ENCODE peak calls at places on chromosomes 2 and 18, in six cellular contexts. B, N, A, I, T and F are unnamed samples.

GRCh38 chr2:40227200-40227599 is 224.7 kb downstream of the SLC8A1 start:
- DNase-seq in I (no peak), N (no peak), B (no peak), T (no peak), A (no peak), F (no peak)

GRCh38 chr2:15069149-15069548 is 436.6 kb downstream of the LRATD1 start:
- DNase-seq in T (no peak), N (no peak), I (no peak), B (no peak), A (no peak), F (no peak)

GRCh38 chr2:67213270-67213670 is 183.9 kb upstream of the ETAA1 start:
- DNase-seq in A (no peak), B (no peak), T (no peak), I (no peak), N (no peak), F (no peak)

GRCh38 chr2:86046985-86047384 is 58.7 kb downstream of the POLR1A start:
- DNase-seq in I (no peak), T (no peak), N (no peak), B (peak), A (no peak), F (no peak)

GRCh38 chr2:85861650-85862049 is 27.1 kb downstream of the ST3GAL5 start:
- DNase-seq in N (no peak), I (no peak), B (no peak), A (no peak), T (no peak), F (no peak)

GRCh38 chr2:110679337-110679707 is 1.5 kb upstream of the BUB1 start:
- DNase-seq in T (no peak), N (no peak), A (no peak), B (no peak), I (no peak), F (no peak)

GRCh38 chr2:140604096-140604495 is 1526.7 kb downstream of the LRP1B start:
- DNase-seq in T (no peak), N (no peak), B (no peak), I (no peak), A (no peak), F (no peak)

GRCh38 chr18:63930774-63931354 is 18.2 kb upstream of the HMSD start:
- DNase-seq in T (no peak), N (no peak), I (no peak), B (no peak), A (no peak), F (no peak)

GRCh38 chr2:43897492-43897891 is 58.7 kb downstream of the ABCG8 start:
- DNase-seq in I (no peak), T (no peak), A (no peak), N (no peak), B (no peak), F (no peak)

GRCh38 chr2:109217362-109218086 is 88.5 kb downstream of the SH3RF3 start:
- DNase-seq in I (peak), T (no peak), A (peak), N (no peak), B (no peak), F (no peak)

GRCh38 chr18:74715306-74715705 is 117.6 kb downstream of the ZNF407 start:
- DNase-seq in B (no peak), T (peak), I (no peak), A (no peak), N (no peak), F (no peak)

GRCh38 chr2:134372141-134372540 is 118.3 kb downstream of the MGAT5 start:
- DNase-seq in T (no peak), B (no peak), A (no peak), I (no peak), N (no peak), F (no peak)

GRCh38 chr2:217789003-217789735 is 213.6 kb downstream of the TNS1 start:
- DNase-seq in I (peak), B (peak), T (peak), A (peak), N (no peak), F (peak)

GRCh38 chr2:160492401-160493226 is 993 bp downstream of the RBMS1 start:
- DNase-seq in B (peak), N (no peak), A (peak), T (peak), I (peak), F (peak)

GRCh38 chr2:234500394-234501006 is 3.6 kb upstream of the ARL4C start:
- DNase-seq in N (peak), A (peak), T (no peak), I (peak), B (peak), F (no peak)

GRCh38 chr18:73891572-73892421 is 255.8 kb downstream of the FBXO15 start:
- DNase-seq in T (peak), A (no peak), B (no peak), N (no peak), I (no peak), F (no peak)

GRCh38 chr2:100699131-100699530 is 120.8 kb upstream of the NPAS2 start:
- DNase-seq in I (no peak), B (no peak), A (no peak), T (no peak), N (no peak), F (no peak)

GRCh38 chr18:6281874-6282273 is 132.8 kb downstream of the L3MBTL4 start:
- DNase-seq in A (no peak), N (no peak), T (no peak), B (no peak), I (no peak), F (no peak)

GRCh38 chr2:20469595-20469994 is 22.7 kb downstream of the RHOB start:
- DNase-seq in N (no peak), I (peak), T (peak), B (no peak), A (no peak), F (no peak)

GRCh38 chr2:132632000-132632649 is 37.9 kb downstream of the LYPD1 start:
- DNase-seq in N (no peak), A (peak), T (no peak), B (no peak), I (no peak), F (no peak)

GRCh38 chr2:96315400-96316071 is 9.6 kb upstream of the ITPRIPL1 start:
- DNase-seq in A (peak), N (no peak), T (no peak), I (no peak), B (no peak), F (no peak)

GRCh38 chr2:227280895-227281294 is 44.2 kb upstream of the MFF start:
- DNase-seq in A (no peak), B (no peak), I (no peak), N (no peak), T (no peak), F (no peak)

GRCh38 chr2:203804070-203804469 is 63.5 kb upstream of the CTLA4 start:
- DNase-seq in I (no peak), T (no peak), A (no peak), N (no peak), B (peak), F (peak)

GRCh38 chr18:36627616-36628015 is 201.2 kb downstream of the TPGS2 start:
- DNase-seq in N (no peak), T (no peak), A (no peak), I (no peak), B (no peak), F (no peak)

GRCh38 chr2:149597050-149598013 is 9.8 kb upstream of the MMADHC start:
- DNase-seq in A (peak), I (peak), N (no peak), T (no peak), B (peak), F (peak)

GRCh38 chr18:48229445-48230052 is 179.6 kb downstream of the ZBTB7C start:
- DNase-seq in B (peak), T (peak), A (no peak), I (no peak), N (no peak), F (no peak)

DNA sequence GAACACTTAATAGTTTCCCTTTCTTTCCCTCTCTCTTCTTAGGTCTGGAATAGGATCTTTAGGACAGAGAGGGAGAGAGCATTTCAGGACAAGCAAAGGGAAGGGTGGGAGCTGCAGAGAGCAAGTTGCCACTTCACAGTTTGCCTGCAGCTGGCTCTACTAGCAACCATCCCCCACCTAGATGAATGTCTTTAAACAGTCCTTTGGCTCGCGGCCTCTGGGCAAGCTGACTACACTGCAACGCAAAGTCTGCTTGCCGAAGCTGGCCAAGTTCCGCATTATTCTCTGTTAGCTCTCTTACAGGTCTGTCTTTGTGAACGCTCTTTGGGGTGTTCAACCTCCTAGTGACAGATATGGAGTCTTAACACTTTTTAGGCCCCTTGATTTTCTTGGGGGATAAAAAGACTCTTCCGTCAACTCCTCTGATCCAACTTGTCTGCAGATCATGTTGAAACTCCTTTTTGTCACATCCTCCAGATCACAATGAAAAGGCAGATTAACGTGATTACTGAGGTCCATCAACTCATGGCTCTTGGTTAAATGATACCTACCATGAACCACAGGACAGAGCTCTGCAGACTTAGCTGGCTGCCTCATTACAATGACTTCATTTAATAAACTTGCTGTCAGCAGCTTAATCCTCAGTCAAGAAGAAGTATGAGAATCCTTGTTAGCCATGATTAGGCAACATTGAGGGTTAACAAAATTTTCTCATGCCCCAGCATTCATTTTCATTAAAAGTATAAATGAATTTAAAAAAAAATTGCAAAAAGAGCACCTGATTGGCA is 74.6 kb downstream of the SLC4A3 start:
- DNase-seq in N (no peak), A (no peak), T (no peak), I (no peak), B (no peak), F (no peak)
- TF ChIP-seq POLR2A in N (no peak), A (no peak), T (no peak), I (no peak), B (no peak), F (no peak)

GRCh38 chr2:74958277-74959105 is at the start of gene POLE4:
- DNase-seq in B (peak), N (peak), A (peak), T (peak), I (peak), F (peak)
- TF ChIP-seq POLR2A in B (peak), N (peak), A (peak), T (peak), I (peak), F (peak)

DNA sequence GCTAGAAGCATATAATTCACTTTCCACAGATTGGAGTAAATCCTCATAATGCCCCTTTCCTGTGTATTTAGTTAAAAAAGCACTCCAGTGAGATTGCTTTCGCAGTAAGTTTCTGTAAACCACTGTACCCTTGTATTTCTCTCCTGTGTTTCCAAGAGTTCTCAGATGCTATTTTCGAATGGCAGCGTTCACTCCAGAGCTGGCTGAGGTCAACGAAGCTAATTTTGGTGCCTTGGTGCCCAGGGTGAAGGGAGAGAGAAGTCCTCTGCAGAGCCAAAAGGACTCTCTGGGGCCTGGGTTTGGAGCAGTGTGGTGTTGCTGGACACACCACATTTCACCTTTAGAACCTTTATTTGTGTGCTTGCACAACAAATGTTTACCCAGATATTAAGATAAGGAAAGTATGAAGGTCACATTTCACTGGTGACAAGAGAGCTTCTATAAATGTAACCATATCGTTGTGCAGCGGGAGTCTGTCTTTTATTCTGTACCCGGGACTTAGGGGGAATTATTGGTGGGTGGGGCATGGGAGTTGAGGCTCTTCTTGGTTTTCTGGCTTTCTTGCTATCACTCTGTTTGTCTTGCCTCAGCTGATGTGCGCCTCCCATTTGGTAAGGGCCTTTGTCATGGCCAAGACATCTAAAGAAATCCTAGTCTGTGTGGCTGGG is 9.9 kb downstream of the EPAS1 start:
- DNase-seq in B (no peak), A (no peak), T (no peak), N (no peak), I (no peak), F (no peak)
- TF ChIP-seq POLR2A in B (no peak), A (no peak), T (no peak), N (no peak), I (no peak), F (no peak)

GRCh38 chr2:231514951-231515297 is 15.3 kb downstream of the NMUR1 start:
- DNase-seq in B (no peak), T (no peak), A (no peak), I (no peak), N (no peak), F (no peak)

GRCh38 chr2:231513746-231514224 is 16.5 kb downstream of the NMUR1 start:
- DNase-seq in T (no peak), N (no peak), I (no peak), B (no peak), A (no peak), F (no peak)

GRCh38 chr2:231514225-231514950 is 15.9 kb downstream of the NMUR1 start:
- DNase-seq in I (peak), N (peak), A (peak), T (peak), B (peak), F (peak)

GRCh38 chr2:231518771-231519170 is 11.5 kb downstream of the NMUR1 start:
- DNase-seq in A (no peak), B (no peak), I (no peak), T (no peak), N (no peak), F (no peak)

GRCh38 chr2:231515603-231516002 is 14.6 kb downstream of the NMUR1 start:
- DNase-seq in N (no peak), A (no peak), B (no peak), T (no peak), I (no peak), F (no peak)
- TF ChIP-seq POLR2A in N (no peak), A (no peak), B (no peak), T (no peak), I (no peak), F (no peak)

GRCh38 chr2:46983065-46983801 is 67.6 kb upstream of the MCFD2 start:
- DNase-seq in T (no peak), N (peak), I (no peak), B (no peak), A (peak), F (peak)
- TF ChIP-seq POLR2A in T (no peak), N (no peak), I (no peak), B (no peak), A (no peak), F (no peak)

GRCh38 chr18:24341361-24341760 is 56.3 kb downstream of the OSBPL1A start:
- DNase-seq in N (no peak), A (no peak), I (no peak), B (no peak), T (no peak), F (no peak)
- TF ChIP-seq POLR2A in N (no peak), A (no peak), I (no peak), B (no peak), T (no peak), F (no peak)

DNA sequence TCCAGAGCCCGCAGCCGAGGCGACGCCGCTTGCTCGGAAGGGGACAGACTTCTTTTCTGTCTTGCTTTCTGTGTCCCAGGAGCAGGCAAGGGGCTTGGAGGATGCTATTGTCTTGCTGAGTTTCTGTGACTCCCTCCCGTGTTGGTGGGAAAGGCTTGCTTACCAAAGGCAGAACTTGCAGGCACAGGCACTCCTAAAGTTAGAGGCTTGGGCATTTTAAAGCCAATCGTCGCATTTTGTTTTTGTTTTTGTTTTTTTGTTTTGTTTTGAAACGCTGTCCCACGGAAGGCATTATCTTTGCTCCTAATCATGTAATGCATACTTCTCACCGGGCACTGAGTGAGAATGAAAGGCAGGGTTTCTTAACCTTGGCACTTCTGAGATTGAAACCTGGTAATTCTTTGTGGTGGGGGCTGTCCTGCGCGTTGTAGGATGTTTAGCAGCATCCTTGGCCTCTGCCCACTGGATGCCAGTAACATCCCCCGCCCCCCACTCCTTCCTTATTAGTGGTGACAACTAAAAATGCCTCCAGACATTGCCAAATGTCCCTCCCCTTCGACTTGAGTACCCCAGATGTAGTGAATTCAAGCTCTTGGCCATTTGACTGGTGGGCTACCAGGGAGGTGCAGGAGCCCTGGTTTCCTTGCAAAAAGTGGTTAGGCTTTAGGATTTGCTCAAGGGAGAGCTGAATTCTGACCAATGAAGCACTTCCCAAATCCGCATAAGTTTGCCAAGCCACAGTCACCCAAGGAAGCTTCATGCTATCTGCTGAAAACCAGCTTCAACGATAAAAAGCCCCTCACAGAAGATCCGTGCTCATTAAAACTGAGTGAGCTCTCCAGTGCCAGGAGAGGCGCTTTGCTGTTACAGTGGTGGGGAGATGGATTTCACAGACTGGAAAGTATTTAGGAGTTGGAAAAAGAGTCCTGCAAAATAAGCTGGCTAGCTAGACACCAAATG is 1.1 kb downstream of the ANTXR1 start:
- DNase-seq in T (no peak), N (no peak), B (no peak), A (no peak), I (peak), F (no peak)
- TF ChIP-seq POLR2A in T (no peak), N (no peak), B (no peak), A (no peak), I (no peak), F (no peak)